ENCODE peak calls at places on chromosomes 3 and 15, in six cellular contexts. R is lung, K is SJSA1, P is GM23338, Q is psoas muscle, V is HAP-1. W is an unnamed sample. For H3K4me1, the result is how much of the 10 kb centered on the place peaks cover.

GRCh38 chr3:104669083-104669482 is 697.6 kb upstream of the ALCAM start:
- DNase-seq in Q (no peak), P (no peak), V (no peak), R (no peak), K (no peak), W (no peak)

GRCh38 chr3:32177702-32178198 is 60.7 kb upstream of the CMTM8 start:
- DNase-seq in Q (no peak), K (peak), P (peak), V (peak), R (peak), W (no peak)

GRCh38 chr15:32682569-32682968 is 35.2 kb upstream of the GREM1 start:
- DNase-seq in V (no peak), R (no peak), P (no peak), K (peak), Q (no peak), W (no peak)

GRCh38 chr3:152834354-152835310 is at the start of gene P2RY1:
- DNase-seq in K (peak), P (peak), Q (peak), V (peak), R (peak), W (peak)

GRCh38 chr3:18349197-18349798 is 75.8 kb downstream of the SATB1 start:
- DNase-seq in V (no peak), P (no peak), K (no peak), Q (no peak), R (no peak), W (no peak)

GRCh38 chr3:31562525-31562924 is 29.8 kb downstream of the STT3B start:
- DNase-seq in Q (peak), R (no peak), P (peak), K (no peak), V (no peak), W (no peak)

GRCh38 chr3:17670749-17671148 is 71.7 kb downstream of the TBC1D5 start:
- DNase-seq in Q (no peak), P (no peak), V (no peak), K (no peak), R (no peak), W (no peak)

GRCh38 chr3:36525115-36525711 is 144.9 kb downstream of the STAC start:
- DNase-seq in V (no peak), K (peak), R (no peak), Q (no peak), P (peak), W (no peak)

GRCh38 chr3:149902498-149903139 is 68.1 kb downstream of the PFN2 start:
- DNase-seq in V (no peak), K (no peak), P (no peak), R (no peak), Q (no peak), W (no peak)

GRCh38 chr15:46297766-46298165 is 662.9 kb downstream of the SQOR start:
- DNase-seq in Q (no peak), K (no peak), P (no peak), V (no peak), R (no peak), W (no peak)

GRCh38 chr3:151037746-151038145 is 47.7 kb upstream of the MED12L start:
- DNase-seq in R (peak), V (no peak), K (peak), Q (peak), P (no peak), W (peak)

GRCh38 chr3:134232146-134232545 is 18.5 kb downstream of the RYK start:
- DNase-seq in Q (no peak), P (no peak), V (peak), K (peak), R (no peak), W (no peak)

GRCh38 chr3:72185549-72186484 is 400.9 kb upstream of the PROK2 start:
- DNase-seq in V (no peak), P (no peak), K (peak), Q (no peak), R (no peak), W (peak)

GRCh38 chr15:94412979-94413741 is 181.8 kb downstream of the MCTP2 start:
- DNase-seq in K (no peak), R (no peak), V (no peak), P (peak), Q (no peak), W (no peak)

GRCh38 chr3:9897408-9898372 is 5.0 kb upstream of the IL17RE start:
- DNase-seq in K (no peak), Q (no peak), P (no peak), R (peak), V (no peak), W (no peak)

GRCh38 chr3:16199769-16200168 is 25.3 kb downstream of the GALNT15 start:
- DNase-seq in Q (no peak), R (no peak), K (no peak), V (no peak), P (no peak), W (no peak)

GRCh38 chr3:6540981-6541380 is 319.9 kb upstream of the GRM7 start:
- DNase-seq in R (no peak), P (no peak), Q (no peak), V (no peak), K (no peak), W (no peak)

GRCh38 chr3:125478321-125478720 is 41.7 kb downstream of the SNX4 start:
- DNase-seq in P (no peak), Q (no peak), R (no peak), K (no peak), V (no peak), W (no peak)

GRCh38 chr3:112010631-112011030 is 11.9 kb downstream of the TAGLN3 start:
- DNase-seq in Q (no peak), V (no peak), P (no peak), K (no peak), R (no peak), W (no peak)

DNA sequence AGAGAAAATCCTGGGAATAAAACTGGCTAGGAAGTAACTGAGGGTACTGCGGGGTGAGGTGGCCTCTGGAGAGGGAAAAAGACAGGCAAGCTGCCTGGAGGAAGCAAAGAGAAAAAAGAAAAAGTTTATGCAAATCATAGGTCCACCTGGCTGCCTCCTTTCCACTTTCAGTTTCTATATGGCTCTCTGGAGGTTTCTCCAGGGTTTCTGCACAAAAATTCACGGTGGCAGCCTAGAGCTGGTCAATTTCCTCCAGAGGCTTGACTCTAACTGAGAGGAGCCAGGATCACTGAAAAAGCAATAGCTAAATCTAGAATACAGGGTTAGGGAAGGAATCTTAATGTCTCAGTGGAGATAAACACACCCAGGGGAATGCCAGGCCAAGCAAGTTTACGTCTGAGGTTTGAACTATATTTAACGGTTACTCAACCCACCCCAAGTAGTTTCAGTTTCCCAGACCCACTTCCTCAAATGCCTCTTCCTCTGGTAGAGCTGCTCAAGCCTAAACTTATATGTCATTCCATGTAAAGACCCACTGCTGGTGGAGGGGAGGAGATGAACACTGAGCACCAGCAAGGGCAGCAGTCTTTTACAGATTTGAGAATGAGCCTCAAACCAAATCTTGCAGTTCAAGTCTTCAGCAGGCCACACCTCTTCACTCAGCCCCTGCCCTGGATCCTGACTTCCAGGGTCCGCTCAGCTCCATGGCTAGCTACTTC is 5.7 kb downstream of the LYSMD2 start:
- DNase-seq in R (no peak), V (no peak), Q (no peak), K (peak), P (peak), W (no peak)
- H3K4me1 ChIP-seq in R (under half), V (under half), Q (half or more), K (under half), P (under half), W (under half)

GRCh38 chr3:100086401-100086800 is 27.9 kb downstream of the FILIP1L start:
- DNase-seq in R (no peak), K (no peak), Q (no peak), P (no peak), V (no peak), W (no peak)

GRCh38 chr3:100090669-100091005 is 23.7 kb downstream of the FILIP1L start:
- DNase-seq in V (no peak), P (no peak), Q (no peak), K (no peak), R (no peak), W (no peak)

GRCh38 chr3:100088735-100089368 is 25.4 kb downstream of the FILIP1L start:
- DNase-seq in Q (no peak), P (peak), V (peak), K (peak), R (no peak), W (no peak)

GRCh38 chr3:100087203-100087602 is 27.1 kb downstream of the FILIP1L start:
- DNase-seq in P (no peak), V (no peak), K (peak), Q (no peak), R (no peak), W (no peak)

DNA sequence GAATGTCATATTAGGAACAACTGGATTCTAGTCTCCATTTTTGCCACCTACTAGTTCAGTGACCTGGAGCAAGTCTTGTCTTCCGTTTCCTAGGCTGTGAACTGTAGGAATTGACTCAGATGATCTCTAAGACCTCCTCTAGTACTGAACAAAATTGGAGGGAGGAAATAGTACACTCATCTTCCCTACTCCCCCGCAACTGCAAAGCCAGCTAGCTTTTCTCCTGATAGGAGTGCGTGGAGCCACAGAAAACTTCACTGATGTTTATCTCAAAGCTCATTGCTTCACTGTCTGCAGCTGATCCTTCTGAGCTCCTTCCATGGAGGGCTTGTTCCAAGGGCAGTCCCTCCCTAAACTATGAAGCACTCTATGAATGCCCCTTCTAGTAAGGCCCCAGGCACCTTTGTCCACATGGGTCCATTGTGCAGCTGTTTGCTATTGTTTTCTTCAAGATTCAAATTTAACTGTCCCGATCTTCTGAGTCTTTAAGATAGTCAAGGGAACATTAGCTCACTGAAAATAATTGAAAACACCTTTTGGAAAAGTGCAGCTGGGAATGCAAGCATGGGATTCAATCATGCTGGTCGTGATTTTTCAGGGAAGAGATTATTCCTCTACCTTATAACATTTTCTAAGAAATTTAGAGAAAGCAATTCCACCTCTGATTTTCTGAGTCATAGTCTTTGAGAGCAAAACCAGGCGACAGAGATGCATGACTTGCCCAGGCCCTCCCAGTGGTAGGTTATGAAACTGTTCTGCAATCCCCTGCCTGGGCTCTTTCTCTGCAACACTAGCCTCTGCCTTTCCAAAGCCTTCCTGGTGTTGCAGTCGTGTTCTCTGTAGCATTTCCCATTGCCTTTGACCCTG is 24.3 kb downstream of the FILIP1L start:
- DNase-seq in P (peak), V (peak), K (peak), R (no peak), Q (peak), W (peak)
- H3K4me3 ChIP-seq in P (no peak), V (no peak), K (no peak), R (no peak), Q (peak), W (no peak)

GRCh38 chr3:49786357-49787181 is at the start of gene IP6K1:
- DNase-seq in R (peak), Q (peak), K (peak), P (peak), V (peak), W (peak)

GRCh38 chr3:49788056-49788455 is 1.7 kb upstream of the IP6K1 start:
- DNase-seq in K (no peak), P (no peak), V (no peak), R (no peak), Q (no peak), W (peak)

GRCh38 chr3:49787182-49787464 is 781 bp upstream of the IP6K1 start:
- DNase-seq in Q (no peak), K (no peak), V (no peak), P (no peak), R (no peak), W (no peak)

GRCh38 chr3:49787536-49787935 is 1.2 kb upstream of the IP6K1 start:
- DNase-seq in P (no peak), Q (no peak), V (no peak), R (no peak), K (no peak), W (no peak)

DNA sequence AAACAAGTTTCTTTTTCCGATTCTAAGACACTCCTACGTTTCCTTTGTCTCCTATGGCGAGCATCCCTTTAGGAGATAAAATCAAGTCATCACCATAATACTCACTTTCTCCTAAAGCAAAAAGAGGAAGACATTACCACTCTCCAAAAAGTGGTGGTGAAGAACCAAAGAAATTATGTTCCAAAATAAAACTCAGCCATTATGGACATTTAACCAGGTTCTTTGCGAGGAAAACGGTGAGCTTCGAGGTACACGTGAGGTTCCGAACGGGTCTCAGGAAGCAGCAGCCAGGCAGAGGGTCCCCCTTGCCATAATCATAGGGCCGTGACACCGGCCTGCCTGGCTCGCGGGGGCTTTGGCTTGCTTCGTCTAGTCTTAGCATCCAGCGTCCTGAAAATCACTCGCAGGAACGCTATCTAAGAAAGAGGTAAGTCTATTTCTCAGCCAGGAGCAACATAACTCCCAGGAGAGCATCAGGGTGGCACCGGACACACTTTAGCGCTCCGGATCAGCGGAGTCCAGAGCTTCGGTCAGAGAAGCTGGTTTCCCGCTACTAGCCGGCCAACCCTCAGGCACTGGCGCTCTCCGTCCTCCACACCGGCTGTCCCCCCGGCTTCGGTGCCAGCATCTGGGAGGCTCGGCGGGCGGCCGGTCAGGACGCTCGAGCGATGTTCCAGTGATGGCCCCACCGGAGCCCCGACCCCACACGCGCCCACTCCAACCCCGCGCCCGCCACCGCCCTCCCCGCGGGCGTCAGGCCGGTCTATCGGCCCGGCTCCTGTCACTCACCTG is 581 bp downstream of the IP6K1 start:
- DNase-seq in P (peak), R (no peak), V (no peak), K (peak), Q (peak), W (peak)
- H3K4me1 ChIP-seq in P (under half), R (under half), V (under half), K (under half), Q (under half), W (under half)

GRCh38 chr3:138186216-138186615 is 885 bp upstream of the ARMC8 start:
- DNase-seq in P (peak), Q (no peak), K (no peak), V (no peak), R (no peak), W (no peak)
- H3K4me3 ChIP-seq in P (peak), Q (peak), K (no peak), V (no peak), R (no peak), W (no peak)

W was measured in aorta.